ENCODE peak calls at places on chromosomes 1 and 21, in five cellular contexts. One of them, this sample, is unnamed.

GRCh38 chr1:71047635-71048607 is at the start of gene PTGER3:
- DNase-seq in GM12891: peak; percentile 23
- DNase-seq in K562: peak; percentile 92
- DNase-seq in H1: peak; percentile 82
- DNase-seq in HepG2: peak; percentile 42
- DNase-seq in this sample: no peak

GRCh38 chr1:187010571-187011309 is 182.0 kb downstream of the PLA2G4A start:
- DNase-seq in K562: no peak
- DNase-seq in GM12891: no peak
- DNase-seq in HepG2: no peak
- DNase-seq in H1: no peak
- DNase-seq in this sample: no peak

GRCh38 chr1:53080041-53080440 is 18.0 kb downstream of the PODN start:
- DNase-seq in K562: no peak
- DNase-seq in HepG2: no peak
- DNase-seq in GM12891: no peak
- DNase-seq in H1: no peak
- DNase-seq in this sample: no peak

GRCh38 chr1:37452416-37452815 is 22.0 kb upstream of the ZC3H12A start:
- DNase-seq in K562: no peak
- DNase-seq in HepG2: no peak
- DNase-seq in GM12891: no peak
- DNase-seq in H1: no peak
- DNase-seq in this sample: no peak

GRCh38 chr1:153783233-153784190 is 8.3 kb downstream of the SLC27A3 start:
- DNase-seq in GM12891: peak; percentile 98
- DNase-seq in H1: peak; percentile 97
- DNase-seq in HepG2: peak; percentile 71
- DNase-seq in K562: peak; percentile 95
- DNase-seq in this sample: peak; percentile 97

GRCh38 chr1:32242341-32242851 is 4.6 kb upstream of the FAM167B start:
- DNase-seq in H1: no peak
- DNase-seq in HepG2: no peak
- DNase-seq in K562: peak; percentile 13
- DNase-seq in GM12891: no peak
- DNase-seq in this sample: no peak

GRCh38 chr1:159828176-159828575 is 1.5 kb downstream of the SLAMF8 start:
- DNase-seq in HepG2: no peak
- DNase-seq in K562: no peak
- DNase-seq in GM12891: no peak
- DNase-seq in H1: no peak
- DNase-seq in this sample: no peak

GRCh38 chr1:213122514-213122929 is 71.5 kb downstream of the RPS6KC1 start:
- DNase-seq in GM12891: no peak
- DNase-seq in K562: peak; percentile 20
- DNase-seq in H1: no peak
- DNase-seq in HepG2: peak; percentile 48
- DNase-seq in this sample: no peak

GRCh38 chr1:231584117-231584516 is 42.5 kb upstream of the DISC1 start:
- DNase-seq in K562: no peak
- DNase-seq in GM12891: no peak
- DNase-seq in H1: no peak
- DNase-seq in HepG2: peak; percentile 47
- DNase-seq in this sample: no peak

GRCh38 chr1:86018311-86018923 is 138.2 kb downstream of the COL24A1 start:
- DNase-seq in K562: peak; percentile 22
- DNase-seq in H1: peak; percentile 45
- DNase-seq in GM12891: no peak
- DNase-seq in HepG2: peak; percentile 10
- DNase-seq in this sample: no peak

GRCh38 chr1:162561616-162562451 is at the start of gene UAP1:
- DNase-seq in K562: no peak
- DNase-seq in HepG2: no peak
- DNase-seq in H1: peak; percentile 56
- DNase-seq in GM12891: peak; percentile 24
- DNase-seq in this sample: peak; percentile 31

GRCh38 chr1:15885701-15886612 is 38.5 kb downstream of the SPEN start:
- DNase-seq in K562: peak; percentile 85
- DNase-seq in H1: peak; percentile 88
- DNase-seq in GM12891: no peak
- DNase-seq in HepG2: peak; percentile 88
- DNase-seq in this sample: no peak

GRCh38 chr1:210654176-210654786 is 325.6 kb downstream of the HHAT start:
- DNase-seq in H1: no peak
- DNase-seq in K562: no peak
- DNase-seq in GM12891: no peak
- DNase-seq in HepG2: no peak
- DNase-seq in this sample: no peak

GRCh38 chr1:182784556-182785171 is 4.9 kb upstream of the NPL start:
- DNase-seq in K562: no peak
- DNase-seq in HepG2: peak; percentile 20
- DNase-seq in H1: no peak
- DNase-seq in GM12891: no peak
- DNase-seq in this sample: no peak

GRCh38 chr1:230236301-230236700 is 169.3 kb downstream of the GALNT2 start:
- DNase-seq in HepG2: no peak
- DNase-seq in K562: no peak
- DNase-seq in GM12891: no peak
- DNase-seq in H1: no peak
- DNase-seq in this sample: no peak

GRCh38 chr21:26041441-26042180 is 129.0 kb downstream of the APP start:
- DNase-seq in GM12891: no peak
- DNase-seq in H1: no peak
- DNase-seq in HepG2: no peak
- DNase-seq in K562: no peak
- DNase-seq in this sample: no peak

GRCh38 chr1:39721664-39722063 is 17.0 kb upstream of the PPIE start:
- DNase-seq in K562: no peak
- DNase-seq in HepG2: no peak
- DNase-seq in H1: no peak
- DNase-seq in GM12891: no peak
- DNase-seq in this sample: no peak

GRCh38 chr1:178500091-178500770 is 3.5 kb upstream of the CLEC20A start:
- DNase-seq in K562: no peak
- DNase-seq in HepG2: no peak
- DNase-seq in GM12891: no peak
- DNase-seq in H1: no peak
- DNase-seq in this sample: no peak

GRCh38 chr1:3049905-3050304 is 19.1 kb upstream of the PRDM16 start:
- DNase-seq in H1: no peak
- DNase-seq in HepG2: no peak
- DNase-seq in K562: no peak
- DNase-seq in GM12891: no peak
- DNase-seq in this sample: no peak

GRCh38 chr1:15345711-15346355 is 63.9 kb upstream of the EFHD2 start:
- DNase-seq in K562: peak; percentile 72
- DNase-seq in H1: no peak
- DNase-seq in GM12891: peak; percentile 59
- DNase-seq in HepG2: no peak
- DNase-seq in this sample: peak; percentile 31

GRCh38 chr1:22966309-22966708 is 6.4 kb downstream of the LACTBL1 start:
- DNase-seq in HepG2: no peak
- DNase-seq in GM12891: no peak
- DNase-seq in H1: no peak
- DNase-seq in K562: no peak
- DNase-seq in this sample: no peak

GRCh38 chr1:214558002-214558770 is 6.8 kb upstream of the PTPN14 start:
- DNase-seq in HepG2: no peak
- DNase-seq in H1: no peak
- DNase-seq in GM12891: no peak
- DNase-seq in K562: no peak
- DNase-seq in this sample: no peak

GRCh38 chr1:95209291-95209690 is 24.7 kb upstream of the RWDD3 start:
- DNase-seq in HepG2: no peak
- DNase-seq in K562: no peak
- DNase-seq in H1: no peak
- DNase-seq in GM12891: no peak
- DNase-seq in this sample: no peak

GRCh38 chr1:246043556-246043955 is 463.5 kb downstream of the SMYD3 start:
- DNase-seq in HepG2: no peak
- DNase-seq in GM12891: no peak
- DNase-seq in K562: no peak
- DNase-seq in H1: no peak
- DNase-seq in this sample: no peak

GRCh38 chr21:38645282-38645681 is 147.0 kb upstream of the ERG start:
- DNase-seq in K562: no peak
- DNase-seq in GM12891: no peak
- DNase-seq in H1: no peak
- DNase-seq in HepG2: no peak
- DNase-seq in this sample: no peak

GRCh38 chr1:91766883-91767282 is 119.1 kb downstream of the TGFBR3 start:
- DNase-seq in GM12891: no peak
- DNase-seq in H1: no peak
- DNase-seq in K562: no peak
- DNase-seq in HepG2: peak; percentile 66
- DNase-seq in this sample: no peak

GRCh38 chr1:47415728-47416318 is at the start of gene FOXE3:
- DNase-seq in HepG2: no peak
- DNase-seq in H1: peak; percentile 58
- DNase-seq in K562: no peak
- DNase-seq in GM12891: no peak
- DNase-seq in this sample: no peak

GRCh38 chr1:201229095-201229494 is 38.5 kb downstream of the IGFN1 start:
- DNase-seq in HepG2: no peak
- DNase-seq in GM12891: no peak
- DNase-seq in K562: no peak
- DNase-seq in H1: no peak
- DNase-seq in this sample: no peak

GRCh38 chr21:31397515-31397926 is 53.5 kb upstream of the TIAM1 start:
- DNase-seq in HepG2: no peak
- DNase-seq in H1: no peak
- DNase-seq in K562: no peak
- DNase-seq in GM12891: no peak
- DNase-seq in this sample: no peak

GRCh38 chr1:199948587-199949280 is 78.8 kb upstream of the NR5A2 start:
- DNase-seq in GM12891: no peak
- DNase-seq in HepG2: no peak
- DNase-seq in H1: no peak
- DNase-seq in K562: no peak
- DNase-seq in this sample: no peak

GRCh38 chr1:205907794-205908193 is 35.5 kb downstream of the SLC26A9 start:
- DNase-seq in K562: peak; percentile 14
- DNase-seq in HepG2: no peak
- DNase-seq in H1: no peak
- DNase-seq in GM12891: no peak
- DNase-seq in this sample: no peak

GRCh38 chr1:25959626-25960025 is 38.2 kb downstream of the PAFAH2 start:
- DNase-seq in GM12891: no peak
- DNase-seq in K562: no peak
- DNase-seq in H1: no peak
- DNase-seq in HepG2: no peak
- DNase-seq in this sample: no peak

GRCh38 chr1:175016073-175016722 is 7.0 kb downstream of the MRPS14 start:
- DNase-seq in H1: no peak
- DNase-seq in K562: no peak
- DNase-seq in GM12891: no peak
- DNase-seq in HepG2: no peak
- DNase-seq in this sample: no peak

GRCh38 chr1:44048816-44049215 is 17.6 kb upstream of the SLC6A9 start:
- DNase-seq in H1: no peak
- DNase-seq in K562: no peak
- DNase-seq in GM12891: no peak
- DNase-seq in HepG2: no peak
- DNase-seq in this sample: no peak
- TF ChIP-seq POLR2A in H1: no peak
- TF ChIP-seq POLR2A in K562: no peak
- TF ChIP-seq POLR2A in GM12891: no peak
- TF ChIP-seq POLR2A in HepG2: no peak
- TF ChIP-seq POLR2A in this sample: no peak

DNA sequence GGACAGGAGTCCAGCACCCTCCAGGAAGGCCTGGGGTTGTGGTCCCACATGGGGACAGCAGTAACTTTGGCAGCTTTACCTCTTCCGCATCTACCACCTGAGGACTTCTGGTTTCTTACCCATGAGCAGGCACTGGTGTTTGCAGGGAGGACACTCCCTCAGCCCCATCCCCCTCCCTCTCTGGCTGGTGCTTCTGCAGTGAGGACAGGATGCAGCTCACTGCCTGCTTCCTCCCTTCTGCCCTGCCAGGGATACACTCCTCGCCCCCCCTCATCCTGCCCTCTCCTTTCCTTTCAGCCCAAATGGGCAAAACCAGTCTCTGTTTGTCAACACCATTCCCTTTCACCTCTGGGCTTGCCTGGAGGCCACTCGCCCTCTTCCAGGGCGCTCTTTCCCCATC is 62.4 kb downstream of the KIRREL1 start:
- DNase-seq in HepG2: no peak
- DNase-seq in K562: no peak
- DNase-seq in GM12891: no peak
- DNase-seq in H1: no peak
- DNase-seq in this sample: no peak
- TF ChIP-seq POLR2AphosphoS5 in HepG2: no peak
- TF ChIP-seq POLR2AphosphoS5 in K562: no peak
- TF ChIP-seq POLR2AphosphoS5 in GM12891: no peak
- TF ChIP-seq POLR2AphosphoS5 in H1: no peak
- TF ChIP-seq POLR2AphosphoS5 in this sample: no peak

GRCh38 chr1:151540982-151541377 is 871 bp downstream of the TUFT1 start:
- DNase-seq in GM12891: no peak
- DNase-seq in H1: peak; percentile 79
- DNase-seq in HepG2: no peak
- DNase-seq in K562: no peak
- DNase-seq in this sample: no peak

GRCh38 chr1:151537112-151537511 is 3.0 kb upstream of the TUFT1 start:
- DNase-seq in HepG2: no peak
- DNase-seq in H1: no peak
- DNase-seq in K562: no peak
- DNase-seq in GM12891: no peak
- DNase-seq in this sample: no peak

GRCh38 chr1:151540021-151540981 is at the start of gene TUFT1:
- DNase-seq in GM12891: peak; percentile 84
- DNase-seq in HepG2: peak; percentile 90
- DNase-seq in K562: peak; percentile 96
- DNase-seq in H1: peak; percentile 96
- DNase-seq in this sample: peak; percentile 76

GRCh38 chr1:151536499-151536898 is 3.6 kb upstream of the TUFT1 start:
- DNase-seq in HepG2: no peak
- DNase-seq in GM12891: no peak
- DNase-seq in K562: no peak
- DNase-seq in H1: no peak
- DNase-seq in this sample: no peak

GRCh38 chr1:151539321-151540020 is 638 bp upstream of the TUFT1 start:
- DNase-seq in GM12891: peak; percentile 37
- DNase-seq in K562: peak; percentile 63
- DNase-seq in HepG2: peak; percentile 83
- DNase-seq in H1: no peak
- DNase-seq in this sample: no peak
- TF ChIP-seq TAF1 in GM12891: no peak
- TF ChIP-seq TAF1 in K562: no peak
- TF ChIP-seq TAF1 in HepG2: no peak
- TF ChIP-seq TAF1 in H1: no peak
- TF ChIP-seq TAF1 in this sample: no peak

DNA sequence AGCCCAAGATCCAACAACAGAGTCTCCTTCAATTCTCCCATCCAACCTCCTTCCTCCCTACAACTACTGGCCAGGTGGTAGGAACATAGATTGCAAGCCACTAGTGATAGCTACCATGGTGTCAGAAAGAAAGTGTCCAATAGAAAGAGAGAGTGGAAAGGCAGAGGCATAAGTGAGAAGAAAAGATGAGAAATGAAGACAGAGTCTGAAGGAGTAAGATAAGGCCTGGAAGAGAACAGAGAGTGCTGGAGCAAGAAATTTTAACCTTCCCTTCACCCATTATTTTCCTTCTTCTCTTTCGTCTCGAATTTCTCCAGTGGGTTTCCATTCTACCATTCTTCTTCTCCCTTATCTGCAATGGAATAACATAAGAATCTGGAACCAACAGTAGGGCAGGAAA is 57.9 kb downstream of the CDC42BPA start:
- DNase-seq in HepG2: no peak
- DNase-seq in GM12891: no peak
- DNase-seq in H1: no peak
- DNase-seq in K562: peak; percentile 28
- DNase-seq in this sample: no peak
- TF ChIP-seq POLR2A in HepG2: no peak
- TF ChIP-seq POLR2A in GM12891: no peak
- TF ChIP-seq POLR2A in H1: no peak
- TF ChIP-seq POLR2A in K562: no peak
- TF ChIP-seq POLR2A in this sample: no peak

This sample was measured in GM12892.